ENCODE peak calls at places on chromosomes 5 and 9, in seven cellular contexts. L, A, Y, S, O, C and U are unnamed samples.

GRCh38 chr5:140344683-140345423 is 1.6 kb downstream of the HBEGF start:
- DNase-seq in S (peak; percentile 28), Y (no peak), A (no peak), C (peak; percentile 42), O (peak; percentile 48), L (no peak), U (no peak)

GRCh38 chr9:22813520-22813919 is 366.9 kb downstream of the DMRTA1 start:
- DNase-seq in C (peak; percentile 53), O (peak; percentile 3), Y (no peak), S (no peak), L (peak; percentile 4), A (peak; percentile 43), U (no peak)

GRCh38 chr9:83056180-83056579 is 6.8 kb downstream of the RASEF start:
- DNase-seq in S (no peak), A (no peak), O (no peak), C (no peak), L (no peak), Y (no peak), U (no peak)

GRCh38 chr5:40554048-40554447 is 125.7 kb upstream of the PTGER4 start:
- DNase-seq in A (no peak), L (no peak), O (no peak), S (no peak), Y (no peak), C (no peak), U (no peak)

GRCh38 chr5:88405783-88406182 is 137.1 kb upstream of the TMEM161B start:
- DNase-seq in O (no peak), C (no peak), A (no peak), S (no peak), L (no peak), Y (no peak), U (no peak)

GRCh38 chr9:129632460-129632859 is 6.5 kb downstream of the NTMT1 start:
- DNase-seq in A (no peak), C (no peak), Y (no peak), L (no peak), S (no peak), O (no peak), U (no peak)

GRCh38 chr9:38662763-38663593 is 42.6 kb upstream of the ANKRD18A start:
- DNase-seq in S (no peak), A (no peak), Y (no peak), O (no peak), L (no peak), C (peak; percentile 74), U (no peak)

GRCh38 chr5:62259699-62260220 is 46.2 kb upstream of the KIF2A start:
- DNase-seq in Y (no peak), A (peak; percentile 18), O (no peak), C (no peak), L (no peak), S (no peak), U (no peak)

GRCh38 chr5:171351674-171352073 is 36.0 kb upstream of the NPM1 start:
- DNase-seq in C (no peak), L (no peak), A (peak; percentile 22), S (no peak), Y (no peak), O (no peak), U (no peak)

GRCh38 chr5:178502401-178503100 is 87.6 kb downstream of the COL23A1 start:
- DNase-seq in A (peak; percentile 88), S (no peak), L (no peak), Y (no peak), C (no peak), O (no peak), U (no peak)

GRCh38 chr9:134719331-134719730 is 77.7 kb downstream of the COL5A1 start:
- DNase-seq in S (no peak), L (no peak), Y (no peak), C (no peak), O (no peak), A (no peak), U (no peak)

GRCh38 chr9:89943728-89944127 is 338.9 kb downstream of the GADD45G start:
- DNase-seq in Y (no peak), S (no peak), O (no peak), L (no peak), C (no peak), A (no peak), U (no peak)

GRCh38 chr9:81234924-81235610 is 454.3 kb downstream of the TLE1 start:
- DNase-seq in Y (no peak), A (no peak), S (no peak), C (no peak), O (no peak), L (no peak), U (no peak)

GRCh38 chr9:126497673-126498255 is 116.0 kb upstream of the LMX1B start:
- DNase-seq in L (no peak), A (no peak), S (no peak), C (no peak), Y (no peak), O (no peak), U (no peak)

GRCh38 chr5:135033026-135033861 is 784 bp downstream of the PITX1 start:
- DNase-seq in O (no peak), A (peak; percentile 46), C (peak; percentile 21), Y (no peak), S (no peak), L (no peak), U (peak; percentile 10)

GRCh38 chr9:120439147-120439546 is 140.8 kb downstream of the CDK5RAP2 start:
- DNase-seq in L (no peak), Y (no peak), C (peak; percentile 13), S (no peak), A (peak; percentile 7), O (no peak), U (no peak)

GRCh38 chr5:53560028-53560427 is 411 bp upstream of the NDUFS4 start:
- DNase-seq in S (no peak), A (no peak), O (no peak), L (peak; percentile 11), Y (no peak), C (no peak), U (no peak)

GRCh38 chr9:129547869-129548570 is 72.9 kb downstream of the C9orf50 start:
- DNase-seq in A (no peak), L (no peak), S (no peak), O (no peak), C (no peak), Y (no peak), U (no peak)

GRCh38 chr9:98457696-98458370 is 202.4 kb upstream of the TBC1D2 start:
- DNase-seq in L (no peak), A (peak; percentile 94), S (no peak), Y (no peak), C (no peak), O (peak; percentile 72), U (no peak)

GRCh38 chr9:22401671-22402070 is 45.0 kb upstream of the DMRTA1 start:
- DNase-seq in C (peak; percentile 53), A (no peak), L (no peak), Y (no peak), S (no peak), O (peak; percentile 64), U (no peak)

GRCh38 chr5:76952795-76953536 is at the start of gene CRHBP:
- DNase-seq in L (no peak), Y (no peak), S (no peak), C (no peak), A (no peak), O (no peak), U (no peak)

GRCh38 chr9:117763314-117763713 is 59.1 kb downstream of the TLR4 start:
- DNase-seq in A (peak; percentile 66), S (no peak), L (no peak), C (peak; percentile 33), O (peak; percentile 20), Y (no peak), U (no peak)

GRCh38 chr5:125560476-125561225 is 814.2 kb upstream of the ZNF608 start:
- DNase-seq in Y (no peak), A (no peak), O (peak; percentile 86), S (no peak), L (no peak), C (peak; percentile 35), U (no peak)

GRCh38 chr5:180086816-180087426 is 15.4 kb upstream of the RNF130 start:
- DNase-seq in S (no peak), O (no peak), A (no peak), L (no peak), Y (no peak), C (no peak), U (no peak)

GRCh38 chr5:96855041-96855872 is 21.0 kb upstream of the ERAP2 start:
- DNase-seq in S (no peak), Y (no peak), A (no peak), L (no peak), C (peak; percentile 50), O (peak; percentile 76), U (peak; percentile 33)

GRCh38 chr5:171462928-171463843 is 43.7 kb downstream of the FGF18 start:
- DNase-seq in A (peak; percentile 12), S (no peak), C (no peak), L (no peak), Y (no peak), O (no peak), U (no peak)

GRCh38 chr9:93357649-93358048 is 93.8 kb upstream of the FAM120A start:
- DNase-seq in O (no peak), C (no peak), S (peak; percentile 38), A (no peak), Y (no peak), L (peak; percentile 25), U (no peak)

DNA sequence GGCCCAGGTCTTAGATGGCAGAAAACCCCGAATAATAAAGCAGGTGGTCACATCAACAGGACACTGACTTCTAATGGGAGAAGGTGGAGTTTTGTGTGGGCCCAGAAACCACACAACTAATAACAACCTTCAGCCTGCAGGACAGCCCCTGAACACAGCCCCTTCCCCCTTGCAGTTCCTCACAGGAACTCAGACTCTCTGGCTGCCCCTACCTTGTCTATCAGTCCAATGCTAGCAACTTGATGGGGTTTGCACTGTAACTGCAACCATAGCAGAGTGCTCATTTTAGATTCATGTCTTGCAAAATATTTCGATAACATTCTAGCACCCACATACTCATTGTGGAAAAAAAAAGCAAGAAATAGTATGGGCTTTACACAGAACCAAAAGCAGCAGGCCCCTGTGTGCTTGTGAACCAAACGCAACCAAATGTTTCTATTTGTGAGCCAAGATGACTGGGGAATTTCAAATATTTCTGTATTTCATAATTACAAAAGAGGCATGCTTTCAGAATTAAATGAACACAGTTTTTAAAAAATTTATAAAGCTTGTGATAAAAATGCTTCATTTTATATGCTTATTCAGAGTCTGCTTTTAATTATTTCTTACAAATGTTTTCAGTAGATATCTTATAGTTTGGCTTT is 62.7 kb upstream of the PDE4D start:
- DNase-seq in A (peak; percentile 55), L (no peak), Y (no peak), S (no peak), C (no peak), O (no peak), U (no peak)
- TF ChIP-seq CTCF in A (no peak), L (no peak), Y (no peak), S (no peak), C (no peak), O (no peak), U (no peak)

GRCh38 chr5:154315196-154315595 is 124.7 kb downstream of the GALNT10 start:
- DNase-seq in S (no peak), L (no peak), A (no peak), Y (no peak), O (no peak), C (no peak), U (no peak)
- TF ChIP-seq CTCF in S (no peak), L (no peak), A (no peak), Y (no peak), O (no peak), C (no peak), U (no peak)

GRCh38 chr9:11204521-11204920 is 591.7 kb upstream of the PTPRD start:
- DNase-seq in Y (no peak), L (no peak), S (no peak), A (no peak), O (no peak), C (no peak), U (no peak)
- TF ChIP-seq CTCF in Y (no peak), L (no peak), S (no peak), A (no peak), O (no peak), C (no peak), U (no peak)

GRCh38 chr9:70593241-70593640 is 178.8 kb upstream of the KLF9 start:
- DNase-seq in L (no peak), O (no peak), Y (no peak), S (no peak), C (no peak), A (no peak), U (no peak)
- TF ChIP-seq CTCF in L (no peak), O (no peak), Y (no peak), S (no peak), C (no peak), A (no peak), U (no peak)